ENCODE peak calls at places on chromosome 17, in eight cellular contexts. T is tibial nerve, U is left ventricle myocardium inferior, V is endothelial cell of umbilical vein, H is endothelial cell, D is fibroblast of lung, Q is brain microvascular endothelial cell, A is tibial artery. C is an unnamed sample.
A peak's percentile ranks its signal among the peaks of the same experiment; 100 is the strongest.

GRCh38 chr17:7703584-7704574 is 1.1 kb upstream of the EFNB3 start:
- DNase-seq in T (no peak), Q (peak; percentile 38), U (no peak), H (peak; percentile 75), D (peak; percentile 49), A (no peak), V (peak; percentile 22), C (no peak)

GRCh38 chr17:78362671-78363070 is 2.8 kb upstream of the SOCS3 start:
- DNase-seq in H (no peak), A (no peak), Q (no peak), T (no peak), U (no peak), D (no peak), V (no peak), C (no peak)

GRCh38 chr17:56653877-56654276 is 60.4 kb downstream of the NOG start:
- DNase-seq in V (peak; percentile 33), H (peak; percentile 51), A (no peak), Q (peak; percentile 39), U (no peak), D (peak; percentile 52), T (no peak), C (peak; percentile 78)

GRCh38 chr17:10172241-10172741 is 26.1 kb downstream of the GAS7 start:
- DNase-seq in H (no peak), T (no peak), D (no peak), V (no peak), Q (no peak), A (no peak), U (no peak), C (no peak)

GRCh38 chr17:56172517-56172982 is 19.3 kb downstream of the ANKFN1 start:
- DNase-seq in V (no peak), H (no peak), A (no peak), U (peak; percentile 26), D (no peak), Q (no peak), T (no peak), C (peak; percentile 51)

GRCh38 chr17:53137919-53138318 is 684.8 kb upstream of the KIF2B start:
- DNase-seq in U (no peak), V (peak; percentile 73), D (no peak), T (no peak), A (no peak), H (no peak), Q (no peak), C (no peak)

GRCh38 chr17:74296548-74296936 is 22.5 kb downstream of the DNAI2 start:
- DNase-seq in A (no peak), Q (peak; percentile 51), T (peak; percentile 43), D (peak; percentile 67), U (peak; percentile 70), V (peak; percentile 7), H (peak; percentile 52), C (peak; percentile 29)

GRCh38 chr17:60127068-60128064 is 22.4 kb upstream of the CA4 start:
- DNase-seq in U (no peak), Q (no peak), A (peak; percentile 12), T (no peak), V (no peak), D (no peak), H (no peak), C (no peak)

GRCh38 chr17:55564077-55564476 is 52.8 kb upstream of the SMIM36 start:
- DNase-seq in Q (no peak), D (peak; percentile 56), V (no peak), U (no peak), H (no peak), A (no peak), T (no peak), C (no peak)

GRCh38 chr17:62876664-62877411 is 68.7 kb upstream of the MARCHF10 start:
- DNase-seq in V (peak; percentile 77), D (peak; percentile 67), A (no peak), T (no peak), H (no peak), U (no peak), Q (no peak), C (peak; percentile 61)

GRCh38 chr17:75941442-75941819 is 589 bp upstream of the FBF1 start:
- DNase-seq in T (no peak), U (no peak), D (no peak), H (no peak), A (no peak), V (no peak), Q (no peak), C (no peak)

DNA sequence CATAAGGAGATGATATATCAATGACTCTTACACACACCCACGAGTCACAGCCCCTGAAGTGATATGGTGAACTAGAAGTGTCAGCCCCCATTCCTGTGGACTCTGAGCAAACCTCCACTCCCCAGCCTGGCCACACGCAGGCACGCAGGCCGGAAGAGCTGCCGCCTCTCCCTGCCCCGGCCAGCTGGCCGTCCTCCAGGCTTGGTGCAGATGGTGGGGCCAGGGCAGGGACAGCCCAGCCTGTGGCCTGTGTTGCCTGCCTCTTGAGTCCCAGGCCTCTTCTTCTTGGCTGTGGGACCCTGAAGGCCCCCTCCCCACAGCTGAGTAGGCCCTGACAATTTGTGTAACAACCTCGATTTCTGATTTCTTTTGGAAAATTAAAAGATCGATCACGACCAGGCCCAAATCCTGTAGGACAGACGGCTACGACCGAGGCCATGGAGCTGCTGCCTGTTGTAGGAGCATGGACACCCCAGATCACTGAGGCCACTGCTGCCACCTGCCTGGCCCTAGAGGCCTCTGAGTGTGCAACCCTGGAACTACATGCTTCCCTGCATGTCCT is 10.0 kb upstream of the MPRIP start:
- DNase-seq in H (no peak), Q (peak; percentile 86), D (peak; percentile 97), V (peak; percentile 61), T (no peak), U (peak; percentile 57), A (peak; percentile 88), C (peak; percentile 59)
- TF ChIP-seq CTCF in H (no peak), Q (no peak), D (no peak), V (no peak), T (no peak), U (no peak), A (no peak), C (no peak)

GRCh38 chr17:28488154-28488883 is 14.9 kb downstream of the SLC13A2 start:
- DNase-seq in U (no peak), D (no peak), V (no peak), A (no peak), T (no peak), Q (no peak), H (no peak), C (no peak)
- TF ChIP-seq CTCF in U (no peak), D (no peak), V (no peak), A (no peak), T (no peak), Q (no peak), H (no peak), C (no peak)

GRCh38 chr17:8785547-8786412 is 13.4 kb downstream of the MFSD6L start:
- DNase-seq in Q (peak; percentile 67), A (peak; percentile 92), H (peak; percentile 92), T (peak; percentile 74), D (peak; percentile 41), U (peak; percentile 71), V (peak; percentile 70), C (peak; percentile 73)
- TF ChIP-seq CTCF in Q (peak; percentile 93), A (peak; percentile 86), H (peak; percentile 81), T (peak; percentile 82), D (peak; percentile 97), U (peak; percentile 91), V (peak; percentile 81), C (peak; percentile 77)

DNA sequence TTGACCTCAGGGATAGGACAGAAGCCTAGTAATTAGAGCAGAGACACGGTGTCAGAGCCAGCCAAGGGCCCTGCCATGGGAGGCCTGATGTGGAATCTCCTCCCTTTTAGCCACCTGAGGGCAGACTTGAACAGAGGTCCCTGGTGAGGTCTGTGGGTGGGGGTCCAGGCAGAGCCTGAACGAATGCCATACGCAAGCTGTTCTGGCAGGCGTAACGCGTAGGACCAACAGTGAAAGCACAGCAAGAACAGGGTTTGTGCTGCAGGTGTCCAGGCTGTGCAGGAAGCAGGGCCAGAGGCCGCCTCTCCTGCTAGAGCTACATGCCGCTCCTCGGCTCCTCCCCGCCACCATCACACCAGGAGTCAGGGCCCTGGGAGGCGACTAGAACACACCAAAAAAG is 81.9 kb upstream of the TBX2 start:
- DNase-seq in D (no peak), T (no peak), V (no peak), Q (no peak), H (no peak), U (no peak), A (no peak), C (no peak)
- TF ChIP-seq CTCF in D (no peak), T (no peak), V (no peak), Q (no peak), H (no peak), U (no peak), A (no peak), C (no peak)

DNA sequence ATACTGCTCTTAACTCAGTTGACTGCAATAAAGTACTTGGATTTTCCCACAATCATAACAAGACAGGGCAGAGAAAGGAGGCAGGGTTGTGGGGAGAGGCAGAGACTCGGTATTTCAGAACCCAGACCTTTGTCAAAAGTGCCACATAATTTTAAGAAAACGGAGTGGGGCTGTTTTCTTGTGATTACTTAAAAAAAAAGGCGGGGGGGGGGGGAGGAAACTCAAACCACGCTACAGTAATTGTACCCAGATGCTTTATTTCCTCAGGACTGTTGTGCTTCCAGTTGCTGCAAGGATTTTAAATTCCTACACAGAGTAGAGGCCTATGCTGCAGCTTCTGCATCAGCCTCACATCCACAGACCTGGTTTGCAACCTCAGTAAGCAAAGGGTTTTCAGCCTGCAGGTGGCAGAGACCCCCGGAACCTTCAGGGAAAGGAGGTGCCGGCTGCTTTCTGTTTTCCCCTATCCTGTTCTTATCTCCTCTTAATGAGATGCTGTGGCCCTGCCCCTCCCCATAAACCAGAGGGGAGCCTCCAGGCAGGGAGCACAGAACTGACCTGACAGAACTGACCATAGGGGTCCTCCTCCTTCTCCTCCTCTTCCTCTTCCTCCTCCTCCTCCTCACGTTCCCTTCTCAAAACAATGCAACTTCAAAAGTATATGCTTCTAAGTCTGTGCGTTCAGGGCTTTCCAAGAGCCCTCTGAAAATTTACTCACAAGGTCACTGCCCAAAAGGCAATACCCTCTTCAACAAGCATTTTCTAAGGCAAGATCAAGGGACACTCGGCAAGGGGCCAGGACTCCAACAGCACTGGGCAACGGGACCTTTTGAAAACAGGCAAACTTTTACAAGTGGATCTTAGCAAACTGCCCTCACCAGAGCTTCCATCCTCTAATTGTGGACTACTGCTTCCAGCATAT is 7.5 kb downstream of the AXIN2 start:
- DNase-seq in A (no peak), T (no peak), D (no peak), H (no peak), U (no peak), V (no peak), Q (no peak), C (no peak)
- TF ChIP-seq CTCF in A (no peak), T (no peak), D (no peak), H (no peak), U (no peak), V (no peak), Q (no peak), C (no peak)

DNA sequence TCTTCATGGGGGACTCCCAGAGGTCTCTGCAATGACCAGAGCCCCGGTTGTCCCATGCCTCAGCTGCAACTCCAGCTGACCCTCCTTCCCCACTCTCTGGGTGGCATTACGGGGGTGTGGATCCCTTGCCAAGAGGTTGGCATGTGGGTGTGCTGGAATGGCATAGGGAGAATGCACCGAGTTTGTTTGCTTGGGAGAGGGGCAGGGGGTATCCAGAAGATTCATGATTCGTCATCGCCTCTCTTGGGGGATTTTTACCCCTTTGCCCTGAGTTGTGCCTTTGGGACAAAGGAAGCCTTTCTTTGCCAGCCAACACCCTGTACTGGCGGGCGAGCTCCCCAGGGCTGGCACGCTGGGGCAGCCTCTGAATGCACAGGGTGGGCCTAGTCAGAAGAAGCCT is 6.5 kb downstream of the ERBB2 start:
- DNase-seq in V (no peak), U (no peak), D (no peak), H (no peak), T (no peak), A (no peak), Q (no peak), C (no peak)
- TF ChIP-seq CTCF in V (no peak), U (no peak), D (no peak), H (no peak), T (no peak), A (no peak), Q (no peak), C (no peak)

C was measured in MCF 10A.